ENCODE peak calls at places on chromosome 4, in four cellular contexts. One of them, this sample, is unnamed.
A peak's percentile ranks its signal among the peaks of the same experiment; 100 is the strongest.

GRCh38 chr4:46392421-46392820 is 2.5 kb upstream of the GABRA2 start:
- DNase-seq in H1: no peak
- DNase-seq in HepG2: no peak
- DNase-seq in K562: no peak
- DNase-seq in this sample: no peak

GRCh38 chr4:85825937-85826678 is 351.2 kb downstream of the ARHGAP24 start:
- DNase-seq in H1: peak; percentile 56
- DNase-seq in HepG2: peak; percentile 35
- DNase-seq in K562: no peak
- DNase-seq in this sample: no peak

GRCh38 chr4:88880501-88881226 is 176.3 kb downstream of the FAM13A start:
- DNase-seq in H1: no peak
- DNase-seq in HepG2: no peak
- DNase-seq in K562: peak; percentile 30
- DNase-seq in this sample: no peak

GRCh38 chr4:67332627-67333026 is 212.7 kb downstream of the CENPC start:
- DNase-seq in H1: no peak
- DNase-seq in HepG2: peak; percentile 16
- DNase-seq in K562: peak; percentile 27
- DNase-seq in this sample: no peak

GRCh38 chr4:85798011-85798770 is 323.2 kb downstream of the ARHGAP24 start:
- DNase-seq in H1: no peak
- DNase-seq in HepG2: no peak
- DNase-seq in K562: no peak
- DNase-seq in this sample: no peak

GRCh38 chr4:26741491-26741871 is 119.2 kb upstream of the STIM2 start:
- DNase-seq in H1: no peak
- DNase-seq in HepG2: no peak
- DNase-seq in K562: no peak
- DNase-seq in this sample: no peak

GRCh38 chr4:68865178-68865638 is 49.4 kb downstream of the UGT2B10 start:
- DNase-seq in H1: no peak
- DNase-seq in HepG2: peak; percentile 74
- DNase-seq in K562: no peak
- DNase-seq in this sample: no peak

GRCh38 chr4:46793036-46793435 is 116.0 kb downstream of the COX7B2 start:
- DNase-seq in H1: no peak
- DNase-seq in HepG2: no peak
- DNase-seq in K562: no peak
- DNase-seq in this sample: no peak

GRCh38 chr4:143399113-143399949 is 62.7 kb downstream of the GAB1 start:
- DNase-seq in H1: no peak
- DNase-seq in HepG2: peak; percentile 39
- DNase-seq in K562: peak; percentile 61
- DNase-seq in this sample: no peak

GRCh38 chr4:94690851-94691254 is 66.9 kb upstream of the BMPR1B start:
- DNase-seq in H1: no peak
- DNase-seq in HepG2: no peak
- DNase-seq in K562: no peak
- DNase-seq in this sample: no peak

GRCh38 chr4:108849611-108850406 is 87.0 kb upstream of the ETNPPL start:
- DNase-seq in H1: no peak
- DNase-seq in HepG2: no peak
- DNase-seq in K562: no peak
- DNase-seq in this sample: peak; percentile 13

GRCh38 chr4:48343531-48343930 is 2.2 kb downstream of the SLAIN2 start:
- DNase-seq in H1: no peak
- DNase-seq in HepG2: no peak
- DNase-seq in K562: peak; percentile 43
- DNase-seq in this sample: no peak

GRCh38 chr4:113893546-113893945 is 85.9 kb downstream of the ARSJ start:
- DNase-seq in H1: no peak
- DNase-seq in HepG2: peak; percentile 14
- DNase-seq in K562: no peak
- DNase-seq in this sample: no peak

GRCh38 chr4:152190907-152191306 is 345.0 kb downstream of the FBXW7 start:
- DNase-seq in H1: no peak
- DNase-seq in HepG2: no peak
- DNase-seq in K562: no peak
- DNase-seq in this sample: no peak

GRCh38 chr4:1460967-1461868 is 55.0 kb upstream of the NKX1-1 start:
- DNase-seq in H1: peak; percentile 48
- DNase-seq in HepG2: no peak
- DNase-seq in K562: no peak
- DNase-seq in this sample: no peak

GRCh38 chr4:2266181-2266580 is 4.3 kb upstream of the MXD4 start:
- DNase-seq in H1: no peak
- DNase-seq in HepG2: no peak
- DNase-seq in K562: no peak
- DNase-seq in this sample: no peak

GRCh38 chr4:40180356-40180755 is 16.5 kb upstream of the RHOH start:
- DNase-seq in H1: no peak
- DNase-seq in HepG2: no peak
- DNase-seq in K562: no peak
- DNase-seq in this sample: no peak

GRCh38 chr4:164304861-164305260 is 449.1 kb upstream of the SMIM31 start:
- DNase-seq in H1: no peak
- DNase-seq in HepG2: no peak
- DNase-seq in K562: no peak
- DNase-seq in this sample: no peak

GRCh38 chr4:164301430-164301829 is 452.5 kb upstream of the SMIM31 start:
- DNase-seq in H1: no peak
- DNase-seq in HepG2: no peak
- DNase-seq in K562: no peak
- DNase-seq in this sample: no peak

GRCh38 chr4:164307262-164307661 is 446.7 kb upstream of the SMIM31 start:
- DNase-seq in H1: no peak
- DNase-seq in HepG2: no peak
- DNase-seq in K562: no peak
- DNase-seq in this sample: no peak

GRCh38 chr4:164304240-164304639 is 449.7 kb upstream of the SMIM31 start:
- DNase-seq in H1: no peak
- DNase-seq in HepG2: no peak
- DNase-seq in K562: no peak
- DNase-seq in this sample: no peak
- TF ChIP-seq USF2 in H1: no peak
- TF ChIP-seq USF2 in HepG2: no peak
- TF ChIP-seq USF2 in K562: no peak
- TF ChIP-seq USF2 in this sample: no peak

DNA sequence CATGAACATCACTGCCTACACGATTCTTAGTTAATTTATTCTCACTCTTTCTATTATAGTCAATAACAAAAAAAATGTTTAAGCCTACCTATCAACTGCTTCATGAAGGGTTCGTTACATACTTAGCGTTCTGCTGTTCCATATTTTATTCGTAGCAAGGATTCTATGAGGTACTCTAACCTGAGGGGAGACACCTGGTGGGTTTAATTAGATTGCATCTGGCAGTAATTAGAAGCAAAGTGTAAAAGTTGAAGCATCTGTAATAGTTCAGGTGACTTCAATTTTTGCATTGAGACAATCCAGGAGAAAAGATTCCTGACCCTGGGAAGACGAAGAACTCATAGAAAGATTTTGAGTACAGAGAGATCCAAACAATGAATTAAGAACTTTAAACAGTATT is 1655.8 kb upstream of the TENM3 start:
- DNase-seq in H1: no peak
- DNase-seq in HepG2: no peak
- DNase-seq in K562: no peak
- DNase-seq in this sample: no peak
- TF ChIP-seq SP1 in H1: no peak
- TF ChIP-seq SP1 in HepG2: no peak
- TF ChIP-seq SP1 in K562: no peak
- TF ChIP-seq SP1 in this sample: no peak

DNA sequence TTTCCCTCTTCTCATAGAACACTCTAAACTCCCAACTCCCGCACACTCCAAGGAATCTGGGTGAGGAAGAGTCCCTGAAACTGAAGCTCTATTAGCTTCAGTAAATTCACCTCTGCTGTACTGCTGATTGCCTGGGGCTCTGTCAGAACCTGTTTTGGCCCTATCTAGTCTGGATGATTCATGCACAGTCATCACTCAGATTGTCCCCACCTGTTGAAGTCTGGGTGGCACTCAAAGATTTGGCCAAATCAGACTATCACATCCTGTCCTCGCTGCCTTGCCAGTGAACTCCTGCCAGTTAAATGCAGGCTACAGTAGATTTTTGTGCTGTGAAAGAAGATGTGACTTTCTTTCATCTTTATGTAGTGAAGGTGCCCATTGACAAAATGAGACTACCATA is 63.5 kb upstream of the EMCN start:
- DNase-seq in H1: no peak
- DNase-seq in HepG2: no peak
- DNase-seq in K562: no peak
- DNase-seq in this sample: no peak
- TF ChIP-seq YY1 in H1: no peak
- TF ChIP-seq YY1 in HepG2: no peak
- TF ChIP-seq YY1 in K562: no peak
- TF ChIP-seq YY1 in this sample: no peak

DNA sequence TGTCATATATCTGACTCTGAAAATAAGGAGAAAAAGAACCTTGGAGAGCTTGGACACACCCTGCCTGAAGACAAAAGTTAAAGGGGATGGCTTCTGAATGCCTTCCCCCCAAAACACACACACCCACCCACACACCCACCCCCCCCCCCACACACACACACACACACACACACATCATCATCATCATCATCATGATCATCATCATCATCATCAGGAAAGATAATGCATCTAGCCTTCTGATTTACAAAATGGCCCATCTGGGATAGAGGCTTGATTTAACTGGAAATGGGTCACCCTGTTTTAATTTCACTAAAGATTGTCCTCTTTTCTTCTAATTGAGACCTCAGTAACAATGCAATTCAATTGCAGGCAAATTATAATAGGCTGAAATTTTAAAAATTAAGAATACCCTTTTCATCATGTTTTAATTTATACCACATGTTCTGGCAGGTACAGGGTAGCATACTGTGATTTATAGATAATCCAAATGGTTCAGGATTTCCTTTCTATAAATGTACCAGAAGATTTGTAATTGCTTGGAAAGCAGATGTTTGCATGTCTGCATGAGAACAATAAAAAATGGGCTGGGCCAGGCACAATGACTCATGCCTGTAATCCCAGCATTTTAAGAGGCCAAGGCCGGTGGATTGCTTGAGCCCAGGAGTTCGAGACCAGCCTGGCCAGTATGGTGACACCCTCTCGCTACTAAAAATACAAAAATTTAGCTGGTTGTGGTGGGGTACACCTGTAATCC is 56.5 kb downstream of the TRIM2 start:
- DNase-seq in H1: no peak
- DNase-seq in HepG2: no peak
- DNase-seq in K562: no peak
- DNase-seq in this sample: no peak
- TF ChIP-seq USF2 in H1: no peak
- TF ChIP-seq USF2 in HepG2: no peak
- TF ChIP-seq USF2 in K562: no peak
- TF ChIP-seq USF2 in this sample: no peak

GRCh38 chr4:82898322-82899243 is 2.0 kb upstream of the THAP9 start:
- DNase-seq in H1: no peak
- DNase-seq in HepG2: no peak
- DNase-seq in K562: peak; percentile 42
- DNase-seq in this sample: no peak
- TF ChIP-seq SP1 in H1: no peak
- TF ChIP-seq SP1 in HepG2: no peak
- TF ChIP-seq SP1 in K562: no peak
- TF ChIP-seq SP1 in this sample: no peak

GRCh38 chr4:30757357-30757756 is 37.2 kb downstream of the PCDH7 start:
- DNase-seq in H1: no peak
- DNase-seq in HepG2: no peak
- DNase-seq in K562: peak; percentile 2
- DNase-seq in this sample: no peak

GRCh38 chr4:30756553-30756952 is 36.4 kb downstream of the PCDH7 start:
- DNase-seq in H1: no peak
- DNase-seq in HepG2: no peak
- DNase-seq in K562: no peak
- DNase-seq in this sample: no peak

GRCh38 chr4:30753316-30753715 is 33.1 kb downstream of the PCDH7 start:
- DNase-seq in H1: no peak
- DNase-seq in HepG2: no peak
- DNase-seq in K562: no peak
- DNase-seq in this sample: no peak

GRCh38 chr4:30755306-30755705 is 35.1 kb downstream of the PCDH7 start:
- DNase-seq in H1: no peak
- DNase-seq in HepG2: no peak
- DNase-seq in K562: no peak
- DNase-seq in this sample: no peak

GRCh38 chr4:30754021-30754420 is 33.9 kb downstream of the PCDH7 start:
- DNase-seq in H1: no peak
- DNase-seq in HepG2: no peak
- DNase-seq in K562: no peak
- DNase-seq in this sample: no peak
- TF ChIP-seq YY1 in H1: no peak
- TF ChIP-seq YY1 in HepG2: no peak
- TF ChIP-seq YY1 in K562: no peak
- TF ChIP-seq YY1 in this sample: no peak

This sample was measured in GM12878.